ENCODE peak calls at places on chromosomes 13 and 19, in six cellular contexts. One of them, this sample, is unnamed.

GRCh38 chr19:5296457-5297271 is 43.9 kb downstream of the PTPRS start:
- DNase-seq in K562: no peak
- DNase-seq in hepatocyte: no peak
- DNase-seq in neural progenitor cell: no peak
- DNase-seq in GM23248: no peak
- DNase-seq in astrocyte: no peak
- DNase-seq in this sample: peak; percentile 20

GRCh38 chr13:41058229-41059070 is 2.9 kb upstream of the WBP4 start:
- DNase-seq in K562: peak; percentile 18
- DNase-seq in hepatocyte: no peak
- DNase-seq in neural progenitor cell: no peak
- DNase-seq in GM23248: no peak
- DNase-seq in astrocyte: no peak
- DNase-seq in this sample: peak; percentile 41

GRCh38 chr19:13646758-13647157 is 117.6 kb upstream of the MRI1 start:
- DNase-seq in K562: no peak
- DNase-seq in hepatocyte: no peak
- DNase-seq in neural progenitor cell: no peak
- DNase-seq in GM23248: no peak
- DNase-seq in astrocyte: no peak
- DNase-seq in this sample: no peak

GRCh38 chr13:28653111-28653510 is 5.8 kb upstream of the POMP start:
- DNase-seq in K562: no peak
- DNase-seq in hepatocyte: no peak
- DNase-seq in neural progenitor cell: no peak
- DNase-seq in GM23248: no peak
- DNase-seq in astrocyte: no peak
- DNase-seq in this sample: no peak

GRCh38 chr13:45385912-45386311 is 32.3 kb downstream of the SLC25A30 start:
- DNase-seq in K562: peak; percentile 50
- DNase-seq in hepatocyte: no peak
- DNase-seq in neural progenitor cell: no peak
- DNase-seq in GM23248: no peak
- DNase-seq in astrocyte: no peak
- DNase-seq in this sample: no peak

GRCh38 chr13:59374720-59375119 is 789.0 kb downstream of the DIAPH3 start:
- DNase-seq in K562: no peak
- DNase-seq in hepatocyte: no peak
- DNase-seq in neural progenitor cell: no peak
- DNase-seq in GM23248: no peak
- DNase-seq in astrocyte: no peak
- DNase-seq in this sample: no peak

GRCh38 chr19:12137541-12137940 is 2.6 kb downstream of the ZNF20 start:
- DNase-seq in K562: peak; percentile 35
- DNase-seq in hepatocyte: no peak
- DNase-seq in neural progenitor cell: no peak
- DNase-seq in GM23248: peak; percentile 35
- DNase-seq in astrocyte: no peak
- DNase-seq in this sample: peak; percentile 74

GRCh38 chr13:42548731-42549554 is 25.0 kb upstream of the TNFSF11 start:
- DNase-seq in K562: peak; percentile 5
- DNase-seq in hepatocyte: no peak
- DNase-seq in neural progenitor cell: no peak
- DNase-seq in GM23248: no peak
- DNase-seq in astrocyte: peak; percentile 37
- DNase-seq in this sample: no peak

GRCh38 chr13:49220856-49221614 is 897 bp downstream of the MLNR start:
- DNase-seq in K562: no peak
- DNase-seq in hepatocyte: no peak
- DNase-seq in neural progenitor cell: peak; percentile 61
- DNase-seq in GM23248: peak; percentile 53
- DNase-seq in astrocyte: no peak
- DNase-seq in this sample: no peak

GRCh38 chr13:32824061-32824460 is 192.2 kb upstream of the KL start:
- DNase-seq in K562: no peak
- DNase-seq in hepatocyte: no peak
- DNase-seq in neural progenitor cell: no peak
- DNase-seq in GM23248: no peak
- DNase-seq in astrocyte: no peak
- DNase-seq in this sample: no peak

GRCh38 chr19:28333909-28334308 is 879.0 kb downstream of the UQCRFS1 start:
- DNase-seq in K562: no peak
- DNase-seq in hepatocyte: no peak
- DNase-seq in neural progenitor cell: no peak
- DNase-seq in GM23248: no peak
- DNase-seq in astrocyte: no peak
- DNase-seq in this sample: no peak

GRCh38 chr13:109771926-109772325 is 14.5 kb downstream of the IRS2 start:
- DNase-seq in K562: no peak
- DNase-seq in hepatocyte: no peak
- DNase-seq in neural progenitor cell: no peak
- DNase-seq in GM23248: no peak
- DNase-seq in astrocyte: no peak
- DNase-seq in this sample: no peak

GRCh38 chr13:78325585-78325984 is 277.8 kb downstream of the POU4F1 start:
- DNase-seq in K562: no peak
- DNase-seq in hepatocyte: no peak
- DNase-seq in neural progenitor cell: no peak
- DNase-seq in GM23248: no peak
- DNase-seq in astrocyte: no peak
- DNase-seq in this sample: no peak

GRCh38 chr13:34779171-34779570 is 162.9 kb upstream of the NBEA start:
- DNase-seq in K562: peak; percentile 0
- DNase-seq in hepatocyte: no peak
- DNase-seq in neural progenitor cell: no peak
- DNase-seq in GM23248: no peak
- DNase-seq in astrocyte: no peak
- DNase-seq in this sample: peak; percentile 45

GRCh38 chr13:29508130-29508873 is 87.2 kb downstream of the SLC7A1 start:
- DNase-seq in K562: peak; percentile 78
- DNase-seq in hepatocyte: peak; percentile 92
- DNase-seq in neural progenitor cell: peak; percentile 85
- DNase-seq in GM23248: peak; percentile 86
- DNase-seq in astrocyte: peak; percentile 89
- DNase-seq in this sample: peak; percentile 91

GRCh38 chr19:21463449-21464105 is 41.8 kb upstream of the ZNF429 start:
- DNase-seq in K562: peak; percentile 89
- DNase-seq in hepatocyte: peak; percentile 89
- DNase-seq in neural progenitor cell: peak; percentile 90
- DNase-seq in GM23248: no peak
- DNase-seq in astrocyte: peak; percentile 49
- DNase-seq in this sample: peak; percentile 70

GRCh38 chr19:14162871-14163297 is 26.5 kb upstream of the ASF1B start:
- DNase-seq in K562: no peak
- DNase-seq in hepatocyte: no peak
- DNase-seq in neural progenitor cell: no peak
- DNase-seq in GM23248: no peak
- DNase-seq in astrocyte: no peak
- DNase-seq in this sample: no peak

GRCh38 chr19:35090795-35091214 is 24.8 kb upstream of the FXYD3 start:
- DNase-seq in K562: no peak
- DNase-seq in hepatocyte: no peak
- DNase-seq in neural progenitor cell: peak; percentile 66
- DNase-seq in GM23248: peak; percentile 49
- DNase-seq in astrocyte: no peak
- DNase-seq in this sample: no peak

GRCh38 chr19:40420766-40421467 is 4.9 kb downstream of the SERTAD1 start:
- DNase-seq in K562: peak; percentile 95
- DNase-seq in hepatocyte: peak; percentile 97
- DNase-seq in neural progenitor cell: peak; percentile 95
- DNase-seq in GM23248: peak; percentile 98
- DNase-seq in astrocyte: peak; percentile 83
- DNase-seq in this sample: peak; percentile 90

DNA sequence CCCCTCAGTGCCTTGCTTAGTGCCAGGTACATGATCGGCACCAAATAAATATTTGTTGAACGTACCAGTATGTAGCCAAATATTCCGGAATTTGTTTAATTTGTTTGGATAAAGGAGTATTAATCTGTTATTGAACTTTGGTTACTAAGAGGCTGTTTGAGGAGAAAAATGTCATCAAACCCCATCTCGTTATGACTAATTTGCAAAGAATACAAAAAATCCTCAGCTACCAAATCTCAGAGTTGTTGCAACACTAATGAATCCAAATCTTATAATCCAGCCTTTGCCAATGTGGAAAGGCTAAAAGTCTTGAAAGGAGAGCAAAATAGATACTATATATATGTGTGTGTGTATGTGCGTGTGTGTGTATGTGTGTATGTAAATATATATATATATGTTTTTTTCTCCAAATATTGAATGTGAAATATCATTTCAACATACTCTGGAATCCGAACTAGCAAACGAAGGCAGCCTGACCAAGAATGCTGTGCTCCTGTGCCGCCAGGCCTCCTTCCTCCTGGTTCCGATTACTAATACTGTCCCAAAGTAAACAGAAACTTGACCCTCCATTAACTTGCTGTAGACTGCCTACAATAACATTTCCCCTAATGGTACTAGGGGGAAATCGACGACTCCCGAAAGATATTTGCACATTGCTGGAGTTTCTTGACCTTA is 79.6 kb downstream of the KLF5 start:
- DNase-seq in K562: no peak
- DNase-seq in hepatocyte: peak; percentile 55
- DNase-seq in neural progenitor cell: no peak
- DNase-seq in GM23248: peak; percentile 71
- DNase-seq in astrocyte: peak; percentile 65
- DNase-seq in this sample: no peak
- H3K27ac ChIP-seq in K562: no peak overlapping the region
- H3K27ac ChIP-seq in hepatocyte: peak overlapping the region; percentile 97
- H3K27ac ChIP-seq in neural progenitor cell: no peak overlapping the region
- H3K27ac ChIP-seq in GM23248: peak overlapping the region; percentile 45
- H3K27ac ChIP-seq in astrocyte: peak overlapping the region; percentile 2
- H3K27ac ChIP-seq in this sample: no peak overlapping the region

DNA sequence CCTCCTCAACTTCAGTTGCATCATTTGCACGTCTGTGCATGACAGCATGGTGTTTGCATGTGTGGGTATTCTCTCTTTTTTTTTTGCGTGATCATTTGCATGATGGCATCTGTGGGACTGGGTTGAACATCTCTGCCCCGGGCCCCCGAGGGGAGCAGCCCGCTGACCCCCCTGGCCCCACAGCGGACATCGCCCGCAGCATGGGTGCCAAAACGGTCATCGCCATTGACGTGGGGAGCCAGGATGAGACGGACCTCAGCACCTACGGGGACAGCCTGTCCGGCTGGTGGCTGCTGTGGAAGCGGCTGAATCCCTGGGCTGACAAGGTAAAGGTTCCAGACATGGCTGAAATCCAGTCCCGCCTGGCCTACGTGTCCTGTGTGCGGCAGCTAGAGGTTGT is 23.1 kb downstream of the PNPLA6 start:
- DNase-seq in K562: no peak
- DNase-seq in hepatocyte: no peak
- DNase-seq in neural progenitor cell: no peak
- DNase-seq in GM23248: no peak
- DNase-seq in astrocyte: no peak
- DNase-seq in this sample: no peak
- H3K79me2 ChIP-seq in K562: no peaks in the 10 kb centered on the region
- H3K79me2 ChIP-seq in hepatocyte: no peaks in the 10 kb centered on the region
- H3K79me2 ChIP-seq in neural progenitor cell: no peaks in the 10 kb centered on the region
- H3K79me2 ChIP-seq in GM23248: no peaks in the 10 kb centered on the region
- H3K79me2 ChIP-seq in astrocyte: no peaks in the 10 kb centered on the region
- H3K79me2 ChIP-seq in this sample: no peaks in the 10 kb centered on the region

GRCh38 chr13:44051405-44051804 is 171.7 kb downstream of the LACC1 start:
- DNase-seq in K562: no peak
- DNase-seq in hepatocyte: no peak
- DNase-seq in neural progenitor cell: no peak
- DNase-seq in GM23248: no peak
- DNase-seq in astrocyte: no peak
- DNase-seq in this sample: no peak

GRCh38 chr13:44050450-44051063 is 170.9 kb downstream of the LACC1 start:
- DNase-seq in K562: peak; percentile 6
- DNase-seq in hepatocyte: peak; percentile 30
- DNase-seq in neural progenitor cell: no peak
- DNase-seq in GM23248: peak; percentile 62
- DNase-seq in astrocyte: no peak
- DNase-seq in this sample: peak; percentile 70

GRCh38 chr13:44054525-44054924 is 174.8 kb downstream of the LACC1 start:
- DNase-seq in K562: no peak
- DNase-seq in hepatocyte: no peak
- DNase-seq in neural progenitor cell: no peak
- DNase-seq in GM23248: no peak
- DNase-seq in astrocyte: no peak
- DNase-seq in this sample: no peak

GRCh38 chr13:44051923-44052322 is 172.2 kb downstream of the LACC1 start:
- DNase-seq in K562: no peak
- DNase-seq in hepatocyte: peak; percentile 51
- DNase-seq in neural progenitor cell: no peak
- DNase-seq in GM23248: peak; percentile 9
- DNase-seq in astrocyte: peak; percentile 4
- DNase-seq in this sample: no peak

GRCh38 chr13:44052843-44053607 is 173.3 kb downstream of the LACC1 start:
- DNase-seq in K562: no peak
- DNase-seq in hepatocyte: peak; percentile 37
- DNase-seq in neural progenitor cell: peak; percentile 54
- DNase-seq in GM23248: peak; percentile 10
- DNase-seq in astrocyte: peak; percentile 60
- DNase-seq in this sample: no peak
- H3K27ac ChIP-seq in K562: no peak overlapping the region
- H3K27ac ChIP-seq in hepatocyte: peak overlapping the region; percentile 73
- H3K27ac ChIP-seq in neural progenitor cell: no peak overlapping the region
- H3K27ac ChIP-seq in GM23248: no peak overlapping the region
- H3K27ac ChIP-seq in astrocyte: peak overlapping the region; percentile 34
- H3K27ac ChIP-seq in this sample: no peak overlapping the region

GRCh38 chr19:1956143-1956537 is 15.2 kb downstream of the CSNK1G2 start:
- DNase-seq in K562: no peak
- DNase-seq in hepatocyte: no peak
- DNase-seq in neural progenitor cell: no peak
- DNase-seq in GM23248: no peak
- DNase-seq in astrocyte: no peak
- DNase-seq in this sample: no peak
- H3K79me2 ChIP-seq in K562: peaks cover 81% of the 10 kb centered on the region
- H3K79me2 ChIP-seq in hepatocyte: peaks cover 77% of the 10 kb centered on the region
- H3K79me2 ChIP-seq in neural progenitor cell: peaks cover 93% of the 10 kb centered on the region
- H3K79me2 ChIP-seq in GM23248: peaks cover 87% of the 10 kb centered on the region
- H3K79me2 ChIP-seq in astrocyte: peaks cover 90% of the 10 kb centered on the region
- H3K79me2 ChIP-seq in this sample: peaks cover 67% of the 10 kb centered on the region

This sample was measured in Karpas-422.